ENCODE peak calls at places on chromosome 1, in six cellular contexts. One of them, this sample, is unnamed.

GRCh38 chr1:113027008-113027407 is 46.0 kb upstream of the LRIG2 start:
- DNase-seq in transverse colon: no peak
- DNase-seq in AG10803: no peak
- DNase-seq in GM12865: no peak
- DNase-seq in brain microvascular endothelial cell: no peak
- DNase-seq in esophagus squamous epithelium: no peak
- DNase-seq in this sample: no peak

GRCh38 chr1:206954616-206955342 is 8.5 kb upstream of the PIGR start:
- DNase-seq in transverse colon: no peak
- DNase-seq in AG10803: no peak
- DNase-seq in GM12865: no peak
- DNase-seq in brain microvascular endothelial cell: no peak
- DNase-seq in esophagus squamous epithelium: no peak
- DNase-seq in this sample: no peak

GRCh38 chr1:70737125-70737524 is 310.5 kb downstream of the PTGER3 start:
- DNase-seq in transverse colon: no peak
- DNase-seq in AG10803: no peak
- DNase-seq in GM12865: no peak
- DNase-seq in brain microvascular endothelial cell: no peak
- DNase-seq in esophagus squamous epithelium: no peak
- DNase-seq in this sample: no peak

GRCh38 chr1:109770331-109771095 is 6.8 kb upstream of the EPS8L3 start:
- DNase-seq in transverse colon: peak
- DNase-seq in AG10803: no peak
- DNase-seq in GM12865: no peak
- DNase-seq in brain microvascular endothelial cell: no peak
- DNase-seq in esophagus squamous epithelium: no peak
- DNase-seq in this sample: no peak

GRCh38 chr1:180881806-180882509 is 30.7 kb upstream of the KIAA1614 start:
- DNase-seq in transverse colon: no peak
- DNase-seq in AG10803: peak
- DNase-seq in GM12865: peak
- DNase-seq in brain microvascular endothelial cell: no peak
- DNase-seq in esophagus squamous epithelium: no peak
- DNase-seq in this sample: no peak

GRCh38 chr1:172054172-172054571 is 212.9 kb downstream of the DNM3 start:
- DNase-seq in transverse colon: no peak
- DNase-seq in AG10803: no peak
- DNase-seq in GM12865: no peak
- DNase-seq in brain microvascular endothelial cell: no peak
- DNase-seq in esophagus squamous epithelium: no peak
- DNase-seq in this sample: no peak

GRCh38 chr1:111754964-111755320 is 759 bp upstream of the DDX20 start:
- DNase-seq in transverse colon: peak
- DNase-seq in AG10803: peak
- DNase-seq in GM12865: peak
- DNase-seq in brain microvascular endothelial cell: peak
- DNase-seq in esophagus squamous epithelium: peak
- DNase-seq in this sample: no peak

GRCh38 chr1:157151068-157151467 is 12.9 kb upstream of the ETV3 start:
- DNase-seq in transverse colon: no peak
- DNase-seq in AG10803: no peak
- DNase-seq in GM12865: no peak
- DNase-seq in brain microvascular endothelial cell: no peak
- DNase-seq in esophagus squamous epithelium: no peak
- DNase-seq in this sample: no peak

GRCh38 chr1:153945795-153946621 is 510 bp downstream of the DENND4B start:
- DNase-seq in transverse colon: peak
- DNase-seq in AG10803: peak
- DNase-seq in GM12865: peak
- DNase-seq in brain microvascular endothelial cell: no peak
- DNase-seq in esophagus squamous epithelium: peak
- DNase-seq in this sample: peak

GRCh38 chr1:28779751-28780150 is 32.2 kb upstream of the OPRD1 start:
- DNase-seq in transverse colon: no peak
- DNase-seq in AG10803: no peak
- DNase-seq in GM12865: no peak
- DNase-seq in brain microvascular endothelial cell: no peak
- DNase-seq in esophagus squamous epithelium: no peak
- DNase-seq in this sample: peak

GRCh38 chr1:18808561-18808960 is 50.9 kb downstream of the TAS1R2 start:
- DNase-seq in transverse colon: no peak
- DNase-seq in AG10803: no peak
- DNase-seq in GM12865: no peak
- DNase-seq in brain microvascular endothelial cell: no peak
- DNase-seq in esophagus squamous epithelium: no peak
- DNase-seq in this sample: no peak

GRCh38 chr1:64961923-64962322 is 4.4 kb downstream of the JAK1 start:
- DNase-seq in transverse colon: no peak
- DNase-seq in AG10803: no peak
- DNase-seq in GM12865: no peak
- DNase-seq in brain microvascular endothelial cell: no peak
- DNase-seq in esophagus squamous epithelium: no peak
- DNase-seq in this sample: no peak

GRCh38 chr1:178050084-178050483 is 43.8 kb upstream of the RASAL2 start:
- DNase-seq in transverse colon: no peak
- DNase-seq in AG10803: no peak
- DNase-seq in GM12865: no peak
- DNase-seq in brain microvascular endothelial cell: no peak
- DNase-seq in esophagus squamous epithelium: no peak
- DNase-seq in this sample: no peak

GRCh38 chr1:203627819-203628184 is 1.2 kb downstream of the ATP2B4 start:
- DNase-seq in transverse colon: peak
- DNase-seq in AG10803: peak
- DNase-seq in GM12865: no peak
- DNase-seq in brain microvascular endothelial cell: no peak
- DNase-seq in esophagus squamous epithelium: no peak
- DNase-seq in this sample: no peak

GRCh38 chr1:247373721-247374141 is 42.1 kb upstream of the ZNF496 start:
- DNase-seq in transverse colon: peak
- DNase-seq in AG10803: no peak
- DNase-seq in GM12865: no peak
- DNase-seq in brain microvascular endothelial cell: peak
- DNase-seq in esophagus squamous epithelium: no peak
- DNase-seq in this sample: peak

GRCh38 chr1:173205146-173206051 is 1.7 kb downstream of the TNFSF4 start:
- DNase-seq in transverse colon: no peak
- DNase-seq in AG10803: peak
- DNase-seq in GM12865: peak
- DNase-seq in brain microvascular endothelial cell: peak
- DNase-seq in esophagus squamous epithelium: no peak
- DNase-seq in this sample: no peak
- H3K4me3 ChIP-seq in transverse colon: no peak
- H3K4me3 ChIP-seq in AG10803: peak
- H3K4me3 ChIP-seq in GM12865: peak
- H3K4me3 ChIP-seq in brain microvascular endothelial cell: no peak
- H3K4me3 ChIP-seq in esophagus squamous epithelium: no peak
- H3K4me3 ChIP-seq in this sample: no peak

GRCh38 chr1:93980320-93980744 is 71.1 kb upstream of the GCLM start:
- DNase-seq in transverse colon: no peak
- DNase-seq in AG10803: peak
- DNase-seq in GM12865: peak
- DNase-seq in brain microvascular endothelial cell: no peak
- DNase-seq in esophagus squamous epithelium: no peak
- DNase-seq in this sample: no peak
- TF ChIP-seq CTCF in transverse colon: no peak
- TF ChIP-seq CTCF in AG10803: peak
- TF ChIP-seq CTCF in GM12865: peak
- TF ChIP-seq CTCF in brain microvascular endothelial cell: peak
- TF ChIP-seq CTCF in esophagus squamous epithelium: no peak
- TF ChIP-seq CTCF in this sample: no peak

GRCh38 chr1:183149273-183149672 is 36.8 kb upstream of the LAMC2 start:
- DNase-seq in transverse colon: no peak
- DNase-seq in AG10803: no peak
- DNase-seq in GM12865: no peak
- DNase-seq in brain microvascular endothelial cell: no peak
- DNase-seq in esophagus squamous epithelium: no peak
- DNase-seq in this sample: no peak

GRCh38 chr1:183152216-183152615 is 33.8 kb upstream of the LAMC2 start:
- DNase-seq in transverse colon: no peak
- DNase-seq in AG10803: no peak
- DNase-seq in GM12865: no peak
- DNase-seq in brain microvascular endothelial cell: no peak
- DNase-seq in esophagus squamous epithelium: no peak
- DNase-seq in this sample: no peak

GRCh38 chr1:183150445-183150844 is 35.6 kb upstream of the LAMC2 start:
- DNase-seq in transverse colon: no peak
- DNase-seq in AG10803: no peak
- DNase-seq in GM12865: no peak
- DNase-seq in brain microvascular endothelial cell: no peak
- DNase-seq in esophagus squamous epithelium: no peak
- DNase-seq in this sample: no peak

GRCh38 chr1:183147735-183148134 is 38.3 kb upstream of the LAMC2 start:
- DNase-seq in transverse colon: no peak
- DNase-seq in AG10803: peak
- DNase-seq in GM12865: no peak
- DNase-seq in brain microvascular endothelial cell: no peak
- DNase-seq in esophagus squamous epithelium: no peak
- DNase-seq in this sample: no peak

DNA sequence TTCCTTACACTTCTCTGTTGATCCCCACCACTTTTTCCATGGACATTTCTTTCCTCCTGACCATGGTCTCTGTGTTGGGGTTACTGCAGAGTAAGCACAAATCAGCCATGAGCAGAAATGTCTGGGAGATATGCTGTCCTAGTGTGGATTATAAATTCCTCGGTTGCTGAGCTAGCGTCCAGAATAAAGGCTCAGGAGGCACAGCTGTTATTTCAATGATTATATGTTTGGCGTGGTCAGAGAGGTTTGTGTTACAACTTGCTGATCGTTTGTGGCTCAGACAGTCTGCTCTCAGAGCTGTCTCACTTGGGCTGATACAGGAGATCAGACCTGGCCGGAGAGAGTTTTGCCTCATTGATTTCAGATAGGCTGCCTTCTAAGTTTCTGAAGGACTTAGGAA is 37.5 kb upstream of the LAMC2 start:
- DNase-seq in transverse colon: no peak
- DNase-seq in AG10803: peak
- DNase-seq in GM12865: no peak
- DNase-seq in brain microvascular endothelial cell: peak
- DNase-seq in esophagus squamous epithelium: no peak
- DNase-seq in this sample: no peak
- H3K4me3 ChIP-seq in transverse colon: no peak
- H3K4me3 ChIP-seq in AG10803: no peak
- H3K4me3 ChIP-seq in GM12865: no peak
- H3K4me3 ChIP-seq in brain microvascular endothelial cell: no peak
- H3K4me3 ChIP-seq in esophagus squamous epithelium: no peak
- H3K4me3 ChIP-seq in this sample: no peak

GRCh38 chr1:32980080-32980479 is 15.5 kb upstream of the RNF19B start:
- DNase-seq in transverse colon: no peak
- DNase-seq in AG10803: no peak
- DNase-seq in GM12865: no peak
- DNase-seq in brain microvascular endothelial cell: no peak
- DNase-seq in esophagus squamous epithelium: no peak
- DNase-seq in this sample: no peak

GRCh38 chr1:32977546-32978087 is 13.0 kb upstream of the RNF19B start:
- DNase-seq in transverse colon: no peak
- DNase-seq in AG10803: no peak
- DNase-seq in GM12865: no peak
- DNase-seq in brain microvascular endothelial cell: no peak
- DNase-seq in esophagus squamous epithelium: no peak
- DNase-seq in this sample: no peak

GRCh38 chr1:32983039-32983438 is 18.4 kb upstream of the RNF19B start:
- DNase-seq in transverse colon: no peak
- DNase-seq in AG10803: no peak
- DNase-seq in GM12865: no peak
- DNase-seq in brain microvascular endothelial cell: no peak
- DNase-seq in esophagus squamous epithelium: no peak
- DNase-seq in this sample: no peak

GRCh38 chr1:32981003-32981909 is 16.6 kb upstream of the RNF19B start:
- DNase-seq in transverse colon: peak
- DNase-seq in AG10803: peak
- DNase-seq in GM12865: peak
- DNase-seq in brain microvascular endothelial cell: peak
- DNase-seq in esophagus squamous epithelium: no peak
- DNase-seq in this sample: no peak

DNA sequence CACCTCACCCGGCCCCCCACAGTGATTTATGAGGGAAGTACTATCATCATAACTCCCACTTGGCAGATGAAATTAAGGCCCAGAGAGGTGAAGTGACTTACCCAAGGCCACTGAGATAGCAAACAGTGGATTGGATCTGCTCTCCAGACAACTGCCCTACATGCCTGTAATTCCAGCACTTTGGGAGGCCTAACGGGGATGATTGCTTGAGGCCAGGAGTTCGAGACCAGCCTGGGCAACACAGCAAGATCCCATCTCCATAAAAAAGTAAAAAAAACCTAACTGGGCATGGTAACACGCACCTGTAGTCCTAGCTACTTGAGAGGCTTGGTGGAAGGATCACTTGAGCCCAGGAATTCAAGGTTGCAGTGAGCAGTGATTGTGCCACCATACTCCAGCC is 14.2 kb upstream of the RNF19B start:
- DNase-seq in transverse colon: no peak
- DNase-seq in AG10803: no peak
- DNase-seq in GM12865: no peak
- DNase-seq in brain microvascular endothelial cell: no peak
- DNase-seq in esophagus squamous epithelium: no peak
- DNase-seq in this sample: no peak
- TF ChIP-seq CTCF in transverse colon: no peak
- TF ChIP-seq CTCF in AG10803: no peak
- TF ChIP-seq CTCF in GM12865: no peak
- TF ChIP-seq CTCF in brain microvascular endothelial cell: no peak
- TF ChIP-seq CTCF in esophagus squamous epithelium: no peak
- TF ChIP-seq CTCF in this sample: no peak

DNA sequence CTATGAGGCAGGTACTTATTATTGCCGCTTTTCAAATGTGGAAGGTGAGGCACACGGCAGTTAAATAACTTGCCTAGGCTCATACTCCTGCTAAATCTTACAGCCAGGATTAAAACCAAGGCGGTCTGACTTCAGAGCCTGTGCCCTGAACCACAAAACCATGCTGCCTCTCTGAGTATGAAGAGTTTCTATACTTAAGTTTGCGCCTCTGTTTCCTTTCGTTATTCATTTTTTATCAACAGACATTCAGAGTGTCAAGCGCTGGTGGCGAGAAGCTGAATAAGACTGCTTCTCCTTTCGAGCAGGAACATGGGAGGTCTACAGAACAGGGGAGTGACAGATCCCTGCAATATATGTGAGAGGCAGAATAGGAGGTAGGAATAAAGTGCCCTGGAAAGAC is 96.0 kb upstream of the DUSP10 start:
- DNase-seq in transverse colon: no peak
- DNase-seq in AG10803: no peak
- DNase-seq in GM12865: peak
- DNase-seq in brain microvascular endothelial cell: no peak
- DNase-seq in esophagus squamous epithelium: no peak
- DNase-seq in this sample: no peak
- H3K4me3 ChIP-seq in transverse colon: no peak
- H3K4me3 ChIP-seq in AG10803: no peak
- H3K4me3 ChIP-seq in GM12865: no peak
- H3K4me3 ChIP-seq in brain microvascular endothelial cell: no peak
- H3K4me3 ChIP-seq in esophagus squamous epithelium: no peak
- H3K4me3 ChIP-seq in this sample: no peak

GRCh38 chr1:168365719-168366474 is 85.2 kb downstream of the TBX19 start:
- DNase-seq in transverse colon: no peak
- DNase-seq in AG10803: no peak
- DNase-seq in GM12865: peak
- DNase-seq in brain microvascular endothelial cell: no peak
- DNase-seq in esophagus squamous epithelium: no peak
- DNase-seq in this sample: no peak
- TF ChIP-seq CTCF in transverse colon: peak
- TF ChIP-seq CTCF in AG10803: no peak
- TF ChIP-seq CTCF in GM12865: peak
- TF ChIP-seq CTCF in brain microvascular endothelial cell: peak
- TF ChIP-seq CTCF in esophagus squamous epithelium: no peak
- TF ChIP-seq CTCF in this sample: no peak

GRCh38 chr1:160209041-160209655 is 4.0 kb downstream of the PEA15 start:
- DNase-seq in transverse colon: no peak
- DNase-seq in AG10803: no peak
- DNase-seq in GM12865: no peak
- DNase-seq in brain microvascular endothelial cell: no peak
- DNase-seq in esophagus squamous epithelium: no peak
- DNase-seq in this sample: no peak
- H3K4me3 ChIP-seq in transverse colon: no peak
- H3K4me3 ChIP-seq in AG10803: no peak
- H3K4me3 ChIP-seq in GM12865: no peak
- H3K4me3 ChIP-seq in brain microvascular endothelial cell: no peak
- H3K4me3 ChIP-seq in esophagus squamous epithelium: no peak
- H3K4me3 ChIP-seq in this sample: no peak